ENCODE peak calls at places on chromosome 13, in six cellular contexts. F is astrocyte of the cerebellum, G is foreskin fibroblast, L is fibroblast of mammary gland, K is AG10803, X is upper lobe of right lung. J is an unnamed sample.

GRCh38 chr13:102191951-102192461 is 209.8 kb downstream of the FGF14 start:
- DNase-seq in F (peak), G (peak), L (peak), K (no peak), X (no peak), J (no peak)

GRCh38 chr13:98892821-98893220 is 85.0 kb downstream of the DOCK9 start:
- DNase-seq in F (no peak), G (peak), L (no peak), K (no peak), X (no peak), J (no peak)

GRCh38 chr13:96075953-96076543 is 13.9 kb upstream of the HS6ST3 start:
- DNase-seq in F (no peak), G (peak), L (peak), K (peak), X (no peak), J (no peak)

GRCh38 chr13:42066542-42066941 is 18.1 kb downstream of the DGKH start:
- DNase-seq in F (peak), G (peak), L (peak), K (peak), X (no peak), J (peak)

GRCh38 chr13:30932481-30933333 is at the start of gene TEX26:
- DNase-seq in F (no peak), G (no peak), L (no peak), K (no peak), X (no peak), J (no peak)

GRCh38 chr13:113633485-113633873 is 24.5 kb downstream of the ATP4B start:
- DNase-seq in F (no peak), G (no peak), L (no peak), K (no peak), X (peak), J (no peak)

GRCh38 chr13:104414181-104414580 is 1348.0 kb upstream of the SLC10A2 start:
- DNase-seq in F (no peak), G (no peak), L (no peak), K (no peak), X (no peak), J (no peak)

GRCh38 chr13:67353891-67354459 is 123.8 kb upstream of the PCDH9 start:
- DNase-seq in F (no peak), G (peak), L (peak), K (peak), X (no peak), J (no peak)

GRCh38 chr13:26784704-26785639 is 24.4 kb upstream of the GPR12 start:
- DNase-seq in F (no peak), G (no peak), L (no peak), K (no peak), X (no peak), J (no peak)

GRCh38 chr13:32243695-32244094 is 71.5 kb downstream of the ZAR1L start:
- DNase-seq in F (no peak), G (no peak), L (no peak), K (no peak), X (no peak), J (no peak)

GRCh38 chr13:101989798-101990350 is 412.0 kb downstream of the FGF14 start:
- DNase-seq in F (no peak), G (no peak), L (peak), K (no peak), X (no peak), J (no peak)

GRCh38 chr13:30319703-30320102 is 12.4 kb upstream of the KATNAL1 start:
- DNase-seq in F (no peak), G (no peak), L (no peak), K (peak), X (no peak), J (no peak)

GRCh38 chr13:43908156-43909126 is 28.7 kb downstream of the LACC1 start:
- DNase-seq in F (peak), G (peak), L (peak), K (peak), X (no peak), J (no peak)

GRCh38 chr13:27455331-27455855 is 5.0 kb upstream of the MTIF3 start:
- DNase-seq in F (no peak), G (peak), L (no peak), K (no peak), X (no peak), J (no peak)

GRCh38 chr13:27007166-27007565 is 164.4 kb downstream of the USP12 start:
- DNase-seq in F (no peak), G (no peak), L (no peak), K (no peak), X (no peak), J (no peak)

GRCh38 chr13:91203430-91203829 is 144.1 kb upstream of the MIR17HG start:
- DNase-seq in F (no peak), G (no peak), L (no peak), K (no peak), X (no peak), J (no peak)

GRCh38 chr13:98286814-98287213 is 109.7 kb upstream of the RNF113B start:
- DNase-seq in F (no peak), G (no peak), L (no peak), K (no peak), X (no peak), J (no peak)

GRCh38 chr13:27012482-27013197 is 159.0 kb downstream of the USP12 start:
- DNase-seq in F (peak), G (peak), L (peak), K (peak), X (no peak), J (peak)

GRCh38 chr13:79289557-79289956 is 116.5 kb downstream of the RBM26 start:
- DNase-seq in F (no peak), G (no peak), L (no peak), K (no peak), X (no peak), J (no peak)
- TF ChIP-seq CTCF in F (no peak), G (no peak), L (no peak), K (no peak), X (no peak), J (no peak)

GRCh38 chr13:33281951-33282595 is 3.5 kb downstream of the STARD13 start:
- DNase-seq in F (no peak), G (peak), L (peak), K (peak), X (no peak), J (no peak)
- H3K4me3 ChIP-seq in F (peak), G (peak), L (no peak), K (peak), X (peak), J (no peak)

GRCh38 chr13:37068962-37069361 is 9.5 kb upstream of the SUPT20H start:
- DNase-seq in F (no peak), G (peak), L (peak), K (peak), X (no peak), J (no peak)
- TF ChIP-seq CTCF in F (no peak), G (peak), L (peak), K (peak), X (peak), J (peak)

GRCh38 chr13:85970727-85971126 is 171.5 kb upstream of the SLITRK6 start:
- DNase-seq in F (no peak), G (no peak), L (peak), K (no peak), X (no peak), J (no peak)
- H3K4me3 ChIP-seq in F (no peak), G (no peak), L (no peak), K (no peak), X (no peak), J (no peak)

DNA sequence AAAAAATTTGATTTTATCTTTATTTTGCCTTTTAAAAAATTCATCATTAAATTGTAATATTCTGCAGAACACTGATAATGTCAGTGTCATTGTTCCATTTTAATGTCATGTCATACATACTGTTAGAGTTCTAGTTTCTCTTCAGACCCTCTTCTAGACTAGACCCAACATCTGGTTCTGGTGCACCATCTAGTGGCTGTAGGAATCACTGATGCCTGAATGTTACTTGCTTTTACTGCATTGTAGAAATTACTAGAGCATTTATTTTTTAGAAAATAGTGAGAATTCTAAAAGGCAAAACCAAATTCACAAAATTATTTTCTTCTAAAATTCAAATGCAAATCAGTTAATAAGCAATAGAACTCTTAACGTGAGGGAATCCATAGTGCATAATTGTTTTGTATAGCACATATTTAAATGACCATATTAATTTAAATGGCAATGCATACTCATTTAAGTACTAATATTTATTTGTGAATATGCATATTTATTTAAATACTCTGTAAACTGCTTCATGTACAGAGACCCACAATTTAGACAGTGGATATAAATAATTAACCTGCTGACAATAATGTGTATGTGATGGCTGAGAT is 425.7 kb downstream of the KLF12 start:
- DNase-seq in F (peak), G (peak), L (peak), K (peak), X (no peak), J (peak)
- TF ChIP-seq CTCF in F (peak), G (peak), L (peak), K (peak), X (peak), J (peak)

GRCh38 chr13:106530907-106531520 is 4.4 kb downstream of the EFNB2 start:
- DNase-seq in F (no peak), G (no peak), L (no peak), K (no peak), X (no peak), J (no peak)

GRCh38 chr13:106529415-106530208 is 5.8 kb downstream of the EFNB2 start:
- DNase-seq in F (no peak), G (no peak), L (no peak), K (no peak), X (no peak), J (no peak)

GRCh38 chr13:106532111-106532929 is 3.1 kb downstream of the EFNB2 start:
- DNase-seq in F (no peak), G (peak), L (peak), K (no peak), X (no peak), J (no peak)

GRCh38 chr13:106528711-106529414 is 6.6 kb downstream of the EFNB2 start:
- DNase-seq in F (no peak), G (no peak), L (no peak), K (no peak), X (no peak), J (no peak)

GRCh38 chr13:106530209-106530906 is 5.1 kb downstream of the EFNB2 start:
- DNase-seq in F (no peak), G (peak), L (no peak), K (no peak), X (no peak), J (no peak)
- H3K4me3 ChIP-seq in F (peak), G (peak), L (no peak), K (peak), X (peak), J (no peak)

GRCh38 chr13:111621164-111621563 is 300.7 kb downstream of the TEX29 start:
- DNase-seq in F (no peak), G (no peak), L (no peak), K (no peak), X (no peak), J (no peak)

GRCh38 chr13:111622051-111622531 is 301.6 kb downstream of the TEX29 start:
- DNase-seq in F (no peak), G (no peak), L (no peak), K (no peak), X (no peak), J (no peak)

GRCh38 chr13:111623170-111623569 is 302.7 kb downstream of the TEX29 start:
- DNase-seq in F (no peak), G (no peak), L (no peak), K (no peak), X (no peak), J (no peak)

GRCh38 chr13:111623743-111624505 is 303.5 kb downstream of the TEX29 start:
- DNase-seq in F (no peak), G (no peak), L (no peak), K (no peak), X (no peak), J (no peak)

GRCh38 chr13:111620586-111620985 is 300.1 kb downstream of the TEX29 start:
- DNase-seq in F (no peak), G (no peak), L (no peak), K (no peak), X (no peak), J (no peak)
- TF ChIP-seq CTCF in F (no peak), G (no peak), L (no peak), K (no peak), X (no peak), J (no peak)

DNA sequence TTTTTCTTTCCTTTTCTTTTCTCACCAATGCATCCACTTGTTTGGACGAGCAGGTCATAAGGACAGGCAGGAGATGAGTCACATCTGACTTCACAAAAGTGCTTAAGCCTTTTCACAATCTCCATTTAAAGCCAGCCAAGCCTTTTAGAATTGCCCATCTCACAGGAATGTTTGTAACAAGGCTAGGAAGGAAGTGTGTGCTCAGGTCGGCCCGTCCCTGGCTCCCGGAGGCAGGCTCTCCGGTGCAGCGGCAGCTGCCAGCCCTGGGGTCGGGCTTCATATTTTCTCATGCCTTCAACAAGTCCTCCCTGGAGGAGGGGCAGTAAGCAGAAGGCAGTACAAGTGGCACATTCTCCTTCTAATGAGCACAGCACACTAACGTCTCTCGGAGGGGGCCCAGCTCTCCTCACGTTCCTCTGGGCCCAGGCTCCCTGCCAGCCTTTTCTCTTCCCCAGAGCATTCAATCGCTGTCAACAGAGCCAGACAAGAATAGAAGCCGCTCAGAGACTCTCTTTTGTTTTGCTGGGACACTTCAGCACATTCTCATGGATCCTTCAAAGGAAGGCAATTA is 180.5 kb downstream of the COL4A1 start:
- DNase-seq in F (peak), G (peak), L (peak), K (peak), X (no peak), J (peak)
- H3K4me3 ChIP-seq in F (no peak), G (no peak), L (no peak), K (peak), X (no peak), J (no peak)

DNA sequence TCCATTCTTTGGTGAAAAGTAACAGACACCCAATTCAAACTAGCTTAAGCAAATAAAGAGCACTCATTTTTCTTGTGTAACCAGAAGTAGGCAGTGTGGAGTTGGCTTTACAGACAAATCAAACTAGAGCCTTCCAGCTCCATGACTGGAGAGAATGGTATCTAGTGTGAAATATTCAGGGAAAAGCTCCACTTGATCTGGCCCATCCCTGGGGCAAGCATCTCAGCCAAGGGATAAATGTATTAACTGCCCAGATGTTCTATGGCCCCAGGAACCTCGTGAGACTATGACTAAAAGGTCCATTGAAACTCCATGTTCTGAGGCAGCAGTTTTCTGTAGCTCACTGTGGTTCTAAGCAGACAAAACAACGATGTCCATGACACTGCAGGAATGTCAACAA is 49.9 kb downstream of the TBC1D4 start:
- DNase-seq in F (no peak), G (peak), L (peak), K (peak), X (no peak), J (no peak)
- TF ChIP-seq CTCF in F (no peak), G (peak), L (peak), K (no peak), X (no peak), J (no peak)